ENCODE peak calls at places on chromosomes 6 and 20, in nine cellular contexts. C, U, Z, M, W, Y, R, F and H are unnamed samples.

GRCh38 chr6:6696867-6697531 is 108.5 kb downstream of the LY86 start:
- DNase-seq in W (no peak), U (peak), F (peak), Z (peak), C (no peak), Y (peak), M (no peak), R (peak), H (peak)

GRCh38 chr6:165969184-165969583 is 198.5 kb downstream of the TBXT start:
- DNase-seq in W (no peak), F (no peak), Y (no peak), R (no peak), C (no peak), U (no peak), M (no peak), Z (no peak), H (no peak)

GRCh38 chr6:4309540-4309939 is 174.2 kb upstream of the ECI2 start:
- DNase-seq in U (no peak), W (no peak), M (no peak), R (no peak), Y (no peak), Z (no peak), C (no peak), F (no peak), H (no peak)

GRCh38 chr20:53149652-53150205 is 177.6 kb downstream of the TSHZ2 start:
- DNase-seq in Z (no peak), C (no peak), Y (no peak), R (no peak), M (no peak), F (no peak), U (no peak), W (no peak), H (no peak)

GRCh38 chr6:26311385-26312095 is 53.5 kb upstream of the BTN3A2 start:
- DNase-seq in U (peak), C (peak), F (no peak), Y (no peak), Z (no peak), M (no peak), W (no peak), R (peak), H (no peak)

GRCh38 chr20:14197097-14197496 is 140.3 kb downstream of the FLRT3 start:
- DNase-seq in C (no peak), W (no peak), Y (no peak), F (no peak), U (no peak), M (no peak), R (no peak), Z (no peak), H (no peak)

GRCh38 chr6:1404066-1404712 is 14.8 kb downstream of the FOXF2 start:
- DNase-seq in F (peak), Y (no peak), M (no peak), U (no peak), C (no peak), Z (no peak), R (no peak), W (no peak), H (no peak)

GRCh38 chr6:137395316-137395715 is 98.9 kb downstream of the OLIG3 start:
- DNase-seq in R (no peak), U (no peak), M (no peak), W (no peak), Y (no peak), F (no peak), Z (no peak), C (no peak), H (no peak)

GRCh38 chr6:147127587-147127986 is 76.6 kb upstream of the STXBP5 start:
- DNase-seq in Y (no peak), U (no peak), W (no peak), Z (no peak), M (no peak), R (no peak), F (no peak), C (no peak), H (no peak)